ENCODE peak calls at places on chromosome 15, in ten cellular contexts. One of them, this sample, is unnamed.
A peak's percentile ranks its signal among the peaks of the same experiment; 100 is the strongest.

GRCh38 chr15:81073796-81074195 is 60.3 kb upstream of the CFAP161 start:
- DNase-seq in body of pancreas: no peak
- DNase-seq in lower leg skin: no peak
- DNase-seq in fibroblast of lung: no peak
- DNase-seq in foreskin fibroblast: no peak
- DNase-seq in IMR-90: no peak
- DNase-seq in Caco-2: no peak
- DNase-seq in MM.1S: no peak
- DNase-seq in brain microvascular endothelial cell: no peak
- DNase-seq in thoracic aorta: no peak
- DNase-seq in this sample: peak; percentile 76

GRCh38 chr15:42385206-42385979 is 26.1 kb downstream of the CAPN3 start:
- DNase-seq in body of pancreas: no peak
- DNase-seq in lower leg skin: peak; percentile 52
- DNase-seq in fibroblast of lung: peak; percentile 23
- DNase-seq in foreskin fibroblast: peak; percentile 68
- DNase-seq in IMR-90: peak; percentile 62
- DNase-seq in Caco-2: peak; percentile 59
- DNase-seq in MM.1S: peak; percentile 18
- DNase-seq in brain microvascular endothelial cell: peak; percentile 46
- DNase-seq in thoracic aorta: no peak
- DNase-seq in this sample: peak; percentile 80

GRCh38 chr15:83092309-83092976 is 15.0 kb upstream of the TM6SF1 start:
- DNase-seq in body of pancreas: no peak
- DNase-seq in lower leg skin: no peak
- DNase-seq in fibroblast of lung: peak; percentile 59
- DNase-seq in foreskin fibroblast: peak; percentile 30
- DNase-seq in IMR-90: peak; percentile 77
- DNase-seq in Caco-2: no peak
- DNase-seq in MM.1S: no peak
- DNase-seq in brain microvascular endothelial cell: peak; percentile 77
- DNase-seq in thoracic aorta: no peak
- DNase-seq in this sample: peak; percentile 80

GRCh38 chr15:65372787-65373067 is 5.1 kb downstream of the IGDCC3 start:
- DNase-seq in body of pancreas: no peak
- DNase-seq in lower leg skin: no peak
- DNase-seq in fibroblast of lung: no peak
- DNase-seq in foreskin fibroblast: no peak
- DNase-seq in IMR-90: no peak
- DNase-seq in Caco-2: no peak
- DNase-seq in MM.1S: no peak
- DNase-seq in brain microvascular endothelial cell: no peak
- DNase-seq in thoracic aorta: no peak
- DNase-seq in this sample: no peak

GRCh38 chr15:70164156-70164900 is 66.6 kb upstream of the TLE3 start:
- DNase-seq in body of pancreas: no peak
- DNase-seq in lower leg skin: no peak
- DNase-seq in fibroblast of lung: no peak
- DNase-seq in foreskin fibroblast: no peak
- DNase-seq in IMR-90: no peak
- DNase-seq in Caco-2: no peak
- DNase-seq in MM.1S: no peak
- DNase-seq in brain microvascular endothelial cell: no peak
- DNase-seq in thoracic aorta: no peak
- DNase-seq in this sample: no peak

GRCh38 chr15:58458076-58458475 is 26.3 kb downstream of the LIPC start:
- DNase-seq in body of pancreas: no peak
- DNase-seq in lower leg skin: no peak
- DNase-seq in fibroblast of lung: no peak
- DNase-seq in foreskin fibroblast: peak; percentile 41
- DNase-seq in IMR-90: no peak
- DNase-seq in Caco-2: no peak
- DNase-seq in MM.1S: peak; percentile 64
- DNase-seq in brain microvascular endothelial cell: no peak
- DNase-seq in thoracic aorta: no peak
- DNase-seq in this sample: no peak

GRCh38 chr15:78306176-78306774 is 6.9 kb upstream of the SKIC8 start:
- DNase-seq in body of pancreas: no peak
- DNase-seq in lower leg skin: peak; percentile 56
- DNase-seq in fibroblast of lung: peak; percentile 81
- DNase-seq in foreskin fibroblast: peak; percentile 88
- DNase-seq in IMR-90: peak; percentile 76
- DNase-seq in Caco-2: no peak
- DNase-seq in MM.1S: no peak
- DNase-seq in brain microvascular endothelial cell: peak; percentile 75
- DNase-seq in thoracic aorta: no peak
- DNase-seq in this sample: peak; percentile 90

GRCh38 chr15:88378259-88378658 is 88.9 kb downstream of the MRPL46 start:
- DNase-seq in body of pancreas: no peak
- DNase-seq in lower leg skin: no peak
- DNase-seq in fibroblast of lung: peak; percentile 90
- DNase-seq in foreskin fibroblast: peak; percentile 26
- DNase-seq in IMR-90: peak; percentile 37
- DNase-seq in Caco-2: no peak
- DNase-seq in MM.1S: no peak
- DNase-seq in brain microvascular endothelial cell: no peak
- DNase-seq in thoracic aorta: no peak
- DNase-seq in this sample: no peak

GRCh38 chr15:92968926-92969664 is 69.0 kb downstream of the CHD2 start:
- DNase-seq in body of pancreas: no peak
- DNase-seq in lower leg skin: no peak
- DNase-seq in fibroblast of lung: no peak
- DNase-seq in foreskin fibroblast: no peak
- DNase-seq in IMR-90: no peak
- DNase-seq in Caco-2: no peak
- DNase-seq in MM.1S: no peak
- DNase-seq in brain microvascular endothelial cell: no peak
- DNase-seq in thoracic aorta: no peak
- DNase-seq in this sample: peak; percentile 41

GRCh38 chr15:93236924-93237323 is 147.9 kb upstream of the RGMA start:
- DNase-seq in body of pancreas: no peak
- DNase-seq in lower leg skin: no peak
- DNase-seq in fibroblast of lung: no peak
- DNase-seq in foreskin fibroblast: no peak
- DNase-seq in IMR-90: no peak
- DNase-seq in Caco-2: no peak
- DNase-seq in MM.1S: no peak
- DNase-seq in brain microvascular endothelial cell: no peak
- DNase-seq in thoracic aorta: no peak
- DNase-seq in this sample: no peak

GRCh38 chr15:77825143-77825542 is 192.4 kb upstream of the LINGO1 start:
- DNase-seq in body of pancreas: no peak
- DNase-seq in lower leg skin: no peak
- DNase-seq in fibroblast of lung: no peak
- DNase-seq in foreskin fibroblast: no peak
- DNase-seq in IMR-90: no peak
- DNase-seq in Caco-2: no peak
- DNase-seq in MM.1S: no peak
- DNase-seq in brain microvascular endothelial cell: no peak
- DNase-seq in thoracic aorta: no peak
- DNase-seq in this sample: no peak

GRCh38 chr15:56782306-56782705 is 49.0 kb upstream of the ZNF280D start:
- DNase-seq in body of pancreas: no peak
- DNase-seq in lower leg skin: no peak
- DNase-seq in fibroblast of lung: no peak
- DNase-seq in foreskin fibroblast: no peak
- DNase-seq in IMR-90: no peak
- DNase-seq in Caco-2: no peak
- DNase-seq in MM.1S: no peak
- DNase-seq in brain microvascular endothelial cell: no peak
- DNase-seq in thoracic aorta: no peak
- DNase-seq in this sample: no peak
- H3K4me3 ChIP-seq in body of pancreas: no peak overlapping the region
- H3K4me3 ChIP-seq in lower leg skin: no peak overlapping the region
- H3K4me3 ChIP-seq in fibroblast of lung: no peak overlapping the region
- H3K4me3 ChIP-seq in foreskin fibroblast: no peak overlapping the region
- H3K4me3 ChIP-seq in IMR-90: no peak overlapping the region
- H3K4me3 ChIP-seq in Caco-2: no peak overlapping the region
- H3K4me3 ChIP-seq in MM.1S: no peak overlapping the region
- H3K4me3 ChIP-seq in brain microvascular endothelial cell: no peak overlapping the region
- H3K4me3 ChIP-seq in thoracic aorta: no peak overlapping the region
- H3K4me3 ChIP-seq in this sample: no peak overlapping the region

DNA sequence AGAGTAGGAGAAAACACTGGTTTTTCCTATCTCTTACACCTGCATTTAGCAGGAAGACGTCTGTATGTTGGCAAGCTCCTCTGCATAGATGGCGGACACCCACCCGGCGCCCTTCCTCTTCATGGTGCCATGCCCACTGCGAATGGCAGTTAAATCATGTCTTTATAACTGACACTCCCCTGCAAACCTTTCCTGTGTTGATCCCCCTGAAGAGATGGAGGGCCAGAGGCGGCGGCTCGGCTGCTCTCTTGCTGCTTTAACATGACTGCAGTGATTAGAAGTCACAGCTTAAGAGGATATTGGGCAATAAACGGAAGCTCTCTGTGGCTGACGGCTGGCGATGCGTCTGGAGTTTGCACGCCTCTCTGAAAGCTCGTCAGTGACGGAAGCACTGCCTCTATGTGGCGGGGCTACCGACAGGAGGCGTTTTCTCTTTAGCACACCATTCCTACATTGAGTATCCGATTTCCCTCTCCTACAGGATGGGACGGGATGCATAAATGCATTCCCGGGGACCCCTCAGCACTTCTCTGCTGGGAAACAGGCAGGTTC is 25.5 kb upstream of the SNRPA1 start:
- DNase-seq in body of pancreas: no peak
- DNase-seq in lower leg skin: no peak
- DNase-seq in fibroblast of lung: peak; percentile 10
- DNase-seq in foreskin fibroblast: peak; percentile 58
- DNase-seq in IMR-90: peak; percentile 51
- DNase-seq in Caco-2: no peak
- DNase-seq in MM.1S: peak; percentile 26
- DNase-seq in brain microvascular endothelial cell: peak; percentile 53
- DNase-seq in thoracic aorta: no peak
- DNase-seq in this sample: peak; percentile 53
- TF ChIP-seq CTCF in body of pancreas: no peak
- TF ChIP-seq CTCF in lower leg skin: no peak
- TF ChIP-seq CTCF in fibroblast of lung: peak; percentile 38
- TF ChIP-seq CTCF in foreskin fibroblast: peak; percentile 27
- TF ChIP-seq CTCF in IMR-90: peak; percentile 42
- TF ChIP-seq CTCF in Caco-2: no peak
- TF ChIP-seq CTCF in MM.1S: peak; percentile 20
- TF ChIP-seq CTCF in brain microvascular endothelial cell: peak; percentile 35
- TF ChIP-seq CTCF in thoracic aorta: no peak
- TF ChIP-seq CTCF in this sample: peak; percentile 44

GRCh38 chr15:44307712-44308111 is 19.2 kb downstream of the GOLM2 start:
- DNase-seq in body of pancreas: no peak
- DNase-seq in lower leg skin: no peak
- DNase-seq in fibroblast of lung: no peak
- DNase-seq in foreskin fibroblast: no peak
- DNase-seq in IMR-90: no peak
- DNase-seq in Caco-2: no peak
- DNase-seq in MM.1S: no peak
- DNase-seq in brain microvascular endothelial cell: no peak
- DNase-seq in thoracic aorta: no peak
- DNase-seq in this sample: no peak

GRCh38 chr15:44308874-44309273 is 20.4 kb downstream of the GOLM2 start:
- DNase-seq in body of pancreas: no peak
- DNase-seq in lower leg skin: no peak
- DNase-seq in fibroblast of lung: no peak
- DNase-seq in foreskin fibroblast: no peak
- DNase-seq in IMR-90: no peak
- DNase-seq in Caco-2: no peak
- DNase-seq in MM.1S: no peak
- DNase-seq in brain microvascular endothelial cell: no peak
- DNase-seq in thoracic aorta: no peak
- DNase-seq in this sample: no peak

GRCh38 chr15:44312108-44312507 is 23.6 kb downstream of the GOLM2 start:
- DNase-seq in body of pancreas: no peak
- DNase-seq in lower leg skin: no peak
- DNase-seq in fibroblast of lung: no peak
- DNase-seq in foreskin fibroblast: no peak
- DNase-seq in IMR-90: no peak
- DNase-seq in Caco-2: no peak
- DNase-seq in MM.1S: no peak
- DNase-seq in brain microvascular endothelial cell: no peak
- DNase-seq in thoracic aorta: no peak
- DNase-seq in this sample: no peak

GRCh38 chr15:44311136-44311535 is 22.6 kb downstream of the GOLM2 start:
- DNase-seq in body of pancreas: no peak
- DNase-seq in lower leg skin: no peak
- DNase-seq in fibroblast of lung: no peak
- DNase-seq in foreskin fibroblast: no peak
- DNase-seq in IMR-90: no peak
- DNase-seq in Caco-2: no peak
- DNase-seq in MM.1S: no peak
- DNase-seq in brain microvascular endothelial cell: no peak
- DNase-seq in thoracic aorta: no peak
- DNase-seq in this sample: no peak

DNA sequence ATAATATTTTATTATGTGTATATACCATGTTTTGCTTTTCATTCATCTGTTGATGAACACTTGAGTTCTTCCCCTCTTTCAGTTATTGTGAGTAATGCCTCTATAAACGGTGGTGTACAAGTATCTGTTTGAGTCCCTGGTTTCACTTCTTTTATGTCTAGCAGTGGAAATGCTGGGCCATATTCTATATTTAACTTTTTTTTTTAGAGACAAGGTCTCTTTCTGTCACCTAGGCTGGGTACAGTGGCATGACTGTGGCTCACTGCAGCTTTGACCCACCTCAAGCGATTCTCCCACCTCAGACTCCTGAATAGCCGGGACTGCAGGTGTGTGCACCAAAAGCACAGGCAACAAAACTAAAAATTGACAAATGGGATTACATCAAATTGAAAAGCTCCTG is 19.9 kb downstream of the GOLM2 start:
- DNase-seq in body of pancreas: no peak
- DNase-seq in lower leg skin: no peak
- DNase-seq in fibroblast of lung: no peak
- DNase-seq in foreskin fibroblast: no peak
- DNase-seq in IMR-90: no peak
- DNase-seq in Caco-2: no peak
- DNase-seq in MM.1S: peak; percentile 88
- DNase-seq in brain microvascular endothelial cell: no peak
- DNase-seq in thoracic aorta: no peak
- DNase-seq in this sample: no peak
- H3K4me3 ChIP-seq in body of pancreas: no peak overlapping the region
- H3K4me3 ChIP-seq in lower leg skin: no peak overlapping the region
- H3K4me3 ChIP-seq in fibroblast of lung: no peak overlapping the region
- H3K4me3 ChIP-seq in foreskin fibroblast: no peak overlapping the region
- H3K4me3 ChIP-seq in IMR-90: no peak overlapping the region
- H3K4me3 ChIP-seq in Caco-2: no peak overlapping the region
- H3K4me3 ChIP-seq in MM.1S: peak overlapping the region; percentile 29
- H3K4me3 ChIP-seq in brain microvascular endothelial cell: no peak overlapping the region
- H3K4me3 ChIP-seq in thoracic aorta: no peak overlapping the region
- H3K4me3 ChIP-seq in this sample: no peak overlapping the region

DNA sequence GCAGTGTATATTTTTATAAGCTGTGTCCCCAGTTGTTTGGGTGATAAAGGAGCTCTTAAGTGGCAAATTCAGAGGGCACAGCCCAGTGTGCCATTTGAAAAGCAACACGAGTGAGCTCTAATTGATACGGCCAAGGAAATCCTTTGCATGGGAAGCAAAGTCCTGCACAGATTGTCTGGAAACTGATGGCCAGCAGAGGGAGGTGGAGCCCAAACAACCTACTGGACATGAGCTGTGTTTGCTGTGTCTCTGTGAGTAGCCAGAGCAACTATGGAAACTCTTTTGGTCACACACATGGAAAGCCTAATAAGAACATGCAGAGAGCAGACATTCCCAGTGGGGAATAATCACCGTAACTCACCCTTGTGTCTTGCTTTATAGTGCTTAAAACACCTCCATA is 24.4 kb downstream of the ONECUT1 start:
- DNase-seq in body of pancreas: peak; percentile 33
- DNase-seq in lower leg skin: no peak
- DNase-seq in fibroblast of lung: no peak
- DNase-seq in foreskin fibroblast: peak; percentile 41
- DNase-seq in IMR-90: peak; percentile 6
- DNase-seq in Caco-2: no peak
- DNase-seq in MM.1S: no peak
- DNase-seq in brain microvascular endothelial cell: peak; percentile 49
- DNase-seq in thoracic aorta: no peak
- DNase-seq in this sample: peak; percentile 56
- TF ChIP-seq CTCF in body of pancreas: no peak
- TF ChIP-seq CTCF in lower leg skin: no peak
- TF ChIP-seq CTCF in fibroblast of lung: peak; percentile 28
- TF ChIP-seq CTCF in foreskin fibroblast: peak; percentile 32
- TF ChIP-seq CTCF in IMR-90: peak; percentile 21
- TF ChIP-seq CTCF in Caco-2: peak; percentile 68
- TF ChIP-seq CTCF in MM.1S: no peak
- TF ChIP-seq CTCF in brain microvascular endothelial cell: peak; percentile 64
- TF ChIP-seq CTCF in thoracic aorta: no peak
- TF ChIP-seq CTCF in this sample: peak; percentile 63

This sample was measured in choroid plexus epithelial cell.